ENCODE peak calls at places on chromosomes 16 and 17, in nine cellular contexts. S is AG04450, L is body of pancreas, I is suprapubic skin, X is AG09319, A is lower leg skin, H is stomach, C is mammary epithelial cell, M is tibial artery. Q is an unnamed sample.

GRCh38 chr16:87056083-87056482 is 261.1 kb downstream of the C16orf95 start:
- DNase-seq in A (no peak), C (peak; percentile 7), S (no peak), M (no peak), X (no peak), I (peak; percentile 26), H (no peak), L (no peak), Q (no peak)

GRCh38 chr16:81239722-81240121 is 1.2 kb downstream of the BCO1 start:
- DNase-seq in H (no peak), S (no peak), L (no peak), I (no peak), C (no peak), X (no peak), M (no peak), A (no peak), Q (no peak)

GRCh38 chr16:25177512-25177830 is 39.3 kb upstream of the AQP8 start:
- DNase-seq in C (no peak), X (no peak), M (no peak), S (no peak), H (no peak), L (no peak), A (no peak), I (no peak), Q (no peak)

GRCh38 chr17:35074711-35075707 is 11.5 kb upstream of the RFFL start:
- DNase-seq in H (no peak), C (no peak), A (no peak), I (no peak), S (no peak), L (no peak), M (no peak), X (no peak), Q (no peak)

GRCh38 chr16:85642762-85643281 is 29.7 kb downstream of the GSE1 start:
- DNase-seq in A (no peak), M (no peak), S (no peak), L (no peak), I (no peak), C (no peak), X (no peak), H (no peak), Q (no peak)

GRCh38 chr16:87836844-87837581 is 32.3 kb downstream of the SLC7A5 start:
- DNase-seq in S (no peak), L (no peak), M (no peak), A (no peak), X (no peak), C (no peak), H (no peak), I (no peak), Q (no peak)

GRCh38 chr17:57210224-57210553 is 46.1 kb upstream of the MSI2 start:
- DNase-seq in X (no peak), M (no peak), S (no peak), A (no peak), H (no peak), L (no peak), C (peak; percentile 89), I (no peak), Q (no peak)

GRCh38 chr16:69116911-69117310 is 11.5 kb downstream of the HAS3 start:
- DNase-seq in H (peak; percentile 5), C (no peak), X (no peak), I (no peak), L (no peak), A (no peak), S (no peak), M (no peak), Q (no peak)

GRCh38 chr16:48231675-48232214 is 12.4 kb upstream of the LONP2 start:
- DNase-seq in S (peak; percentile 2), H (peak; percentile 44), X (no peak), L (peak; percentile 31), M (no peak), I (no peak), A (no peak), C (peak; percentile 30), Q (no peak)

GRCh38 chr17:31693433-31694210 is 165.4 kb downstream of the COPRS start:
- DNase-seq in S (no peak), X (no peak), I (no peak), M (no peak), C (no peak), A (no peak), H (no peak), L (no peak), Q (no peak)

GRCh38 chr17:81867123-81867951 is 3.8 kb downstream of the ARHGDIA start:
- DNase-seq in M (no peak), I (no peak), A (no peak), C (no peak), H (peak; percentile 52), L (peak; percentile 67), S (no peak), X (no peak), Q (no peak)

GRCh38 chr17:30290077-30290476 is 1.7 kb downstream of the BLMH start:
- DNase-seq in I (no peak), X (no peak), C (no peak), S (no peak), L (no peak), H (no peak), M (no peak), A (no peak), Q (no peak)

GRCh38 chr17:83110755-83111154 is 31.3 kb downstream of the METRNL start:
- DNase-seq in H (no peak), A (peak; percentile 55), L (no peak), M (peak; percentile 64), C (no peak), X (no peak), S (no peak), I (no peak), Q (no peak)

GRCh38 chr17:66276328-66276937 is 26.0 kb upstream of the PRKCA start:
- DNase-seq in H (no peak), S (no peak), I (no peak), L (no peak), C (peak; percentile 38), M (no peak), A (no peak), X (no peak), Q (no peak)

GRCh38 chr16:81544261-81544660 is 99.7 kb downstream of the CMIP start:
- DNase-seq in C (no peak), M (no peak), X (no peak), A (no peak), S (no peak), L (no peak), I (no peak), H (no peak), Q (no peak)

GRCh38 chr17:16298140-16298662 is 55.1 kb downstream of the CENPV start:
- DNase-seq in M (no peak), A (no peak), X (no peak), S (no peak), C (no peak), H (no peak), I (no peak), L (peak; percentile 15), Q (no peak)

GRCh38 chr17:17723354-17724261 is 42.4 kb downstream of the RAI1 start:
- DNase-seq in M (no peak), S (peak; percentile 46), X (no peak), L (no peak), A (no peak), I (no peak), C (no peak), H (no peak), Q (no peak)

GRCh38 chr17:45852535-45853297 is 8.0 kb downstream of the SPPL2C start:
- DNase-seq in A (peak; percentile 31), C (peak; percentile 22), X (peak; percentile 16), M (peak; percentile 66), S (peak; percentile 23), I (no peak), L (peak; percentile 75), H (peak; percentile 63), Q (no peak)

GRCh38 chr16:74999683-75000480 is 1.1 kb downstream of the ZNRF1 start:
- DNase-seq in S (no peak), C (peak; percentile 61), A (no peak), M (peak; percentile 34), I (peak; percentile 83), L (peak; percentile 72), X (no peak), H (peak; percentile 65), Q (no peak)

GRCh38 chr16:53996961-53997360 is 289.6 kb downstream of the IRX3 start:
- DNase-seq in H (no peak), M (no peak), A (no peak), C (no peak), I (no peak), L (no peak), S (no peak), X (no peak), Q (no peak)

GRCh38 chr17:688100-688989 is 26.3 kb downstream of the VPS53 start:
- DNase-seq in X (no peak), C (no peak), S (no peak), I (no peak), L (no peak), M (no peak), A (no peak), H (no peak), Q (no peak)
- TF ChIP-seq CTCF in X (peak; percentile 27), C (no peak), S (peak; percentile 30), I (no peak), L (no peak), M (no peak), A (no peak), H (no peak), Q (no peak)

GRCh38 chr17:9467518-9467917 is 108.1 kb downstream of the STX8 start:
- DNase-seq in A (no peak), X (no peak), S (no peak), M (no peak), H (no peak), I (no peak), L (peak; percentile 33), C (no peak), Q (no peak)
- TF ChIP-seq CTCF in A (no peak), X (no peak), S (no peak), M (no peak), H (no peak), I (no peak), L (no peak), C (no peak), Q (no peak)

GRCh38 chr16:67249178-67249759 is 490 bp downstream of the SLC9A5 start:
- DNase-seq in I (no peak), S (no peak), C (no peak), X (no peak), H (no peak), A (no peak), M (peak; percentile 17), L (no peak), Q (no peak)
- TF ChIP-seq CTCF in I (no peak), S (no peak), C (no peak), X (no peak), H (no peak), A (no peak), M (no peak), L (no peak), Q (no peak)

DNA sequence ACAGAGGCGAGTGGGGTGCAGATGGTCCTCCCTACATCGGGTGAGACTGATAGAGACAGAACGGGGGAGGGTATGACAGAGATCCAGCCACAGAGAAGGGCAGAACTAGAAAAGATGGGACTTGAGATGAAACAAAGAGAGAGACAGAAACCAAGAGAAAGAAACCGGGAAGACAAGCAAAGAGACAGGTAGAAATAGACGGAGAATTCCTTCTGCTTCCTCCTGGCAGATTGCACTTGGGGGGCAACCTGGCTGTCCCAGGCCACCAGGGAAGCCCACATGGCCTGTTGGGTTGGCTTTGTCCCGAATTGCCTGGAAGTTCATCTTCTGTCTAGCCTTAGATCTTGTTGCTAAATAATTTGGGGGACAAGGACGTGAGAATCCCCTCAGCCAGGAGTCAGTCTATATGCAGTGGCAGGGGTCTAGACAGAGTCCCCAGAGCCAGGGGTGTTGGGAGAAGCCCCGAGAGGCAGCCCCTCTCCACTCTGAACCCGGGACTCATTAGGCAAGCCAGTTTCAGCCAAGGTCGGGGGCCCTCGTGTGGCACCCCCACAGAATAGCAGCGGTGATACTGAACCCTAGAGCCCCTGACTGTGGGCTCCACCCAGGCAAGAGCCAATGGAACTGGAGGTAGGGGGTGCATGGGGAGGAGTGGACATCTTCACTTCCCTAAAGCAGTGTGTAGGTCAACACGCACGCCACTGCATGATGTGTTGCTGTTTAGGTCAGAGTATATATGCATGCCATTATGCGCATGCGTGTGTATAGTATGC is 626 bp upstream of the TSPOAP1 start:
- DNase-seq in X (no peak), H (peak; percentile 37), S (no peak), I (no peak), A (no peak), M (peak; percentile 53), C (no peak), L (no peak), Q (no peak)
- TF ChIP-seq CTCF in X (peak; percentile 4), H (no peak), S (peak; percentile 31), I (no peak), A (no peak), M (no peak), C (peak; percentile 18), L (no peak), Q (no peak)

Q was measured in esophagus squamous epithelium.